ENCODE peak calls at places on chromosomes 11 and 22, in five cellular contexts. M is ascending aorta, Z is brain microvascular endothelial cell, X is AG04450, Y is thoracic aorta. I is an unnamed sample.

GRCh38 chr11:43537831-43538230 is 142.7 kb upstream of the HSD17B12 start:
- DNase-seq in M (no peak), X (no peak), Y (no peak), Z (no peak), I (no peak)

GRCh38 chr22:30947163-30947820 is 21.3 kb downstream of the MORC2 start:
- DNase-seq in X (no peak), Z (no peak), M (peak; percentile 87), Y (peak; percentile 21), I (no peak)

GRCh38 chr11:78869293-78869692 is 294.6 kb upstream of the NARS2 start:
- DNase-seq in Y (no peak), X (no peak), Z (no peak), M (no peak), I (no peak)

GRCh38 chr22:29202231-29203192 is 3.2 kb upstream of the EMID1 start:
- DNase-seq in X (no peak), Z (peak; percentile 45), Y (no peak), M (no peak), I (no peak)

GRCh38 chr11:129141748-129142475 is 50.2 kb downstream of the ARHGAP32 start:
- DNase-seq in X (no peak), Y (no peak), Z (no peak), M (no peak), I (no peak)

GRCh38 chr22:33853200-33854097 is 66.8 kb downstream of the LARGE1 start:
- DNase-seq in X (no peak), Y (no peak), Z (peak; percentile 85), M (peak; percentile 78), I (peak; percentile 29)

GRCh38 chr11:109076870-109077269 is 345.1 kb upstream of the C11orf87 start:
- DNase-seq in Y (no peak), M (no peak), Z (no peak), X (no peak), I (no peak)

GRCh38 chr22:48689206-48689605 is 1138.5 kb downstream of the BRD1 start:
- DNase-seq in X (no peak), Y (no peak), M (no peak), Z (no peak), I (no peak)

DNA sequence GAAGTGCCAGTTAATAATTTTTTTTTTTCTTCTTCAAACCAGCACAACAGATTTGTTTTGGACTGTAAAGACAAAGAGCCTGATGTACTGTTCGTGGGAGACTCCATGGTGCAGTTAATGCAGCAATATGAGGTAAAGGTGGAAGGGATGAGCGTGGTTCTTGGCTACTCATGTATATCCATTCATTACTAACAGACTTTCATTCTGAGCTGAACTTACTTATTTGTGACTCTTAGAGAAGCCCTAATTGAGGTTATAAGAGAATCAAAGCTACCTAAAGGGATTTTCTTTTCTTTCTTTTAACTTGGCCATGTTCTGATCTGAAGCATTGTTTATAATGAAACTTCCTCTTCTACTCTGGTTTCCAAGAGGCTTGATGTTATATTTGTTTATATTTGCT is 15.8 kb downstream of the PAFAH1B2 start:
- DNase-seq in X (no peak), Z (no peak), M (no peak), Y (no peak), I (no peak)
- H3K27ac ChIP-seq in X (no peak overlapping the region), Z (no peak overlapping the region), M (no peak overlapping the region), Y (no peak overlapping the region), I (no peak overlapping the region)

DNA sequence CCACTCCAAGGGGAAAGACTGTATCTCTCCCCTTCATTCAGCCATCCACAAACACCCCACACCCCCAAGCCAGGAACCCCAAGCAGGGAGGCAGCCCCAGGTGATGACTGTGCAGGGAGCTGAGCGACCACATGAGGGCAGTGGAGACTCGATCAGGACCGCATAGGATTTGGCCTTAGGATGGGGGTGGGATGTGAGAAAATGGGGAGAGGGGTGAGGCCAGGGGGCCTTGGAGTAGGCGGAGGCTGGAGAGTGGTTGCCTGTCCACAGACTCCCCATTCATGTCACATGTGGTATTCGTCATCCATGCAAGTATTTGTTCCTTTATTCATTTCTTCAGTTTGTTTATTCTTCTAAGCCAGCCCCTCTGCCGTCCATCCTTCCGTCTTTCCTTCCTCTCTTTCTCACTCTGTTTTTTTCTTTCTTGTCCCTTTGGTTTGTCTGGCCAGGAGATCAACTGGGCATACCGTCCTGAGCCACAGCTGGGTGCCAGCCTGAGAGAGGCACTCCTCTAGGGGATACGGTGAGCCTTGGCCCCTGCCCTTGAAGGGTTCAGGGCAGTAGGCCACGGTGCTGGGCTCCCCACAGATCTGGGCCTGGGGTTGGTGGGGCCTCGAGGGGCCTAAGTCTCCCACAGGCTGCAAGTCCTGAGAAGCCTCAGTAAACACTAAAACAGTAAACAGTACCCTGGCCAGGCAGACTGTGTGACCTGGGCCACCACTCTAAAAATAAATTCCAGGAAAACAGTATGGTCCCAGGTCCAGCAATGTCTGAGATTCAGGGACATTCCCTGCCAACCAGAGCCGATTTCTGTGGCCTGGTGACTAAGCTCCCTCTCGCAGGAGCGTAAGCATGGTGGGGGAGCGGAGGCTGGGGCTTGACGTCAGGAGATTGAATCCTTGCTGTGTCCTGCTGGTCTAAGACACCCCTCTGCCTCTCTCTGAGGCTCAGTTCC is 2.5 kb upstream of the RHOD start:
- DNase-seq in M (peak; percentile 82), X (no peak), Z (peak; percentile 92), Y (peak; percentile 39), I (peak; percentile 47)
- H3K27ac ChIP-seq in M (peak overlapping the region; percentile 81), X (peak overlapping the region; percentile 95), Z (peak overlapping the region; percentile 87), Y (peak overlapping the region; percentile 98), I (peak overlapping the region; percentile 86)

DNA sequence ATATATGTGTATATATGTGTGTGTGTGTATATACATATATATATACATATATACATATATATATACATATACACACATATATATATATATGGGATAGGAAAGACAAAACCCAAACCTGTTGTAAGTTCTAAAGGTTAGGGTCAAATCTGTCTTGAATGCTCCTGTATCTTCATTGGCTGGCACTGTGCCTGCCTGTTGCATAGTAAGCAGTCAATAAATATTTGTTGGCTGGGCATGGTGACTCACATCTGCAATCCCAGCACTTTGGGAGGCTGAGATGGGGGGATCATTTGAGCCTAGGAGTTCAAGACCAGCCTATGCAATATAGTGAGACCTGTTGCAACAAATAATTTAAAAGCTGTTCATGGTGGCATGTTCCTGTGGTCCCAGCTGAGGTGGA is 205.4 kb downstream of the DBX1 start:
- DNase-seq in Y (no peak), M (no peak), Z (no peak), X (no peak), I (no peak)
- H3K27ac ChIP-seq in Y (no peak overlapping the region), M (no peak overlapping the region), Z (no peak overlapping the region), X (no peak overlapping the region), I (no peak overlapping the region)

GRCh38 chr11:113663567-113663966 is 42.5 kb downstream of the TMPRSS5 start:
- DNase-seq in Z (no peak), X (no peak), Y (no peak), M (no peak), I (no peak)
- H3K27ac ChIP-seq in Z (peak overlapping the region; percentile 92), X (no peak overlapping the region), Y (no peak overlapping the region), M (no peak overlapping the region), I (no peak overlapping the region)

GRCh38 chr22:49856766-49857618 is 3.3 kb downstream of the ZBED4 start:
- DNase-seq in Z (no peak), Y (no peak), M (no peak), X (no peak), I (no peak)

GRCh38 chr22:49856343-49856742 is 2.7 kb downstream of the ZBED4 start:
- DNase-seq in X (no peak), Z (no peak), M (no peak), Y (no peak), I (no peak)

GRCh38 chr22:49852898-49853894 is at the start of gene ZBED4:
- DNase-seq in Z (peak; percentile 84), M (peak; percentile 98), X (peak; percentile 85), Y (peak; percentile 81), I (peak; percentile 91)

GRCh38 chr22:49855491-49855911 is 1.9 kb downstream of the ZBED4 start:
- DNase-seq in M (no peak), Y (no peak), X (no peak), Z (no peak), I (no peak)

GRCh38 chr22:49853981-49854791 is 542 bp downstream of the ZBED4 start:
- DNase-seq in M (no peak), Z (peak; percentile 8), X (no peak), Y (no peak), I (no peak)
- H3K27ac ChIP-seq in M (peak overlapping the region; percentile 57), Z (peak overlapping the region; percentile 36), X (peak overlapping the region; percentile 57), Y (no peak overlapping the region), I (peak overlapping the region; percentile 62)

GRCh38 chr22:36422287-36423014 is 34.7 kb upstream of the MYH9 start:
- DNase-seq in M (no peak), X (no peak), Z (no peak), Y (no peak), I (no peak)
- H3K27ac ChIP-seq in M (no peak overlapping the region), X (no peak overlapping the region), Z (no peak overlapping the region), Y (no peak overlapping the region), I (no peak overlapping the region)

I was measured in gastrocnemius medialis.